ENCODE peak calls at places on chromosomes 7 and 10, in seven cellular contexts. P, G, X, D, N, A and S are unnamed samples.

GRCh38 chr7:132846086-132846485 is 235.8 kb downstream of the CHCHD3 start:
- DNase-seq in P (peak), D (no peak), X (no peak), G (no peak), N (no peak), A (no peak), S (no peak)

GRCh38 chr7:464712-465461 is 54.8 kb downstream of the PDGFA start:
- DNase-seq in P (peak), D (peak), N (no peak), G (peak), X (peak), A (no peak), S (no peak)

GRCh38 chr7:29839302-29839701 is 33.0 kb downstream of the WIPF3 start:
- DNase-seq in X (peak), A (no peak), N (no peak), P (peak), D (peak), G (no peak), S (peak)

GRCh38 chr10:103854687-103855423 is 521 bp downstream of the SH3PXD2A start:
- DNase-seq in X (peak), P (peak), G (peak), N (no peak), D (no peak), A (no peak), S (no peak)

GRCh38 chr10:124727389-124727960 is 16.7 kb downstream of the FAM53B start:
- DNase-seq in P (no peak), X (no peak), D (no peak), A (no peak), G (no peak), N (no peak), S (no peak)

GRCh38 chr10:79434816-79435215 is 10.6 kb downstream of the ZCCHC24 start:
- DNase-seq in A (no peak), D (no peak), X (peak), G (no peak), P (no peak), N (no peak), S (peak)

GRCh38 chr10:71569775-71570588 is 149.6 kb downstream of the C10orf105 start:
- DNase-seq in D (no peak), P (peak), N (peak), G (peak), X (peak), A (peak), S (peak)

GRCh38 chr10:110460111-110460809 is 37.4 kb upstream of the DUSP5 start:
- DNase-seq in G (peak), P (peak), A (no peak), X (no peak), N (peak), D (no peak), S (no peak)

GRCh38 chr7:46155367-46155766 is 234.3 kb upstream of the IGFBP3 start:
- DNase-seq in N (peak), A (no peak), X (no peak), P (no peak), G (no peak), D (no peak), S (no peak)

GRCh38 chr10:124916098-124916584 is 25.8 kb upstream of the ZRANB1 start:
- DNase-seq in X (peak), A (no peak), G (no peak), N (no peak), P (no peak), D (no peak), S (no peak)

GRCh38 chr7:77867208-77867915 is 68.8 kb downstream of the PHTF2 start:
- DNase-seq in A (no peak), P (no peak), X (no peak), D (no peak), G (no peak), N (no peak), S (peak)

GRCh38 chr10:81838950-81839349 is 36.0 kb upstream of the NRG3 start:
- DNase-seq in A (no peak), X (no peak), G (no peak), P (no peak), N (peak), D (no peak), S (no peak)

GRCh38 chr10:116274141-116274861 is 1.3 kb upstream of the GFRA1 start:
- DNase-seq in X (peak), N (peak), G (peak), A (no peak), D (no peak), P (no peak), S (no peak)

GRCh38 chr7:140045697-140046096 is 17.1 kb downstream of the PARP12 start:
- DNase-seq in X (no peak), A (no peak), G (no peak), D (no peak), N (no peak), P (no peak), S (no peak)

GRCh38 chr10:13272164-13272571 is 27.7 kb downstream of the PHYH start:
- DNase-seq in P (peak), D (no peak), N (peak), A (no peak), X (peak), G (peak), S (no peak)

GRCh38 chr10:69807696-69808095 is 6.0 kb downstream of the COL13A1 start:
- DNase-seq in P (no peak), G (no peak), N (no peak), A (no peak), D (no peak), X (peak), S (peak)

GRCh38 chr10:95597788-95598187 is 36.6 kb upstream of the SORBS1 start:
- DNase-seq in G (no peak), P (no peak), D (no peak), X (no peak), N (no peak), A (no peak), S (no peak)

GRCh38 chr7:141704112-141704511 is 2.1 kb upstream of the DENND11 start:
- DNase-seq in D (no peak), G (no peak), P (no peak), A (no peak), N (no peak), X (no peak), S (no peak)

GRCh38 chr7:141702047-141702567 is at the start of gene DENND11:
- DNase-seq in X (peak), N (peak), P (peak), A (peak), D (no peak), G (peak), S (no peak)

GRCh38 chr7:141701489-141702046 is 398 bp downstream of the DENND11 start:
- DNase-seq in N (peak), X (no peak), P (peak), D (no peak), G (peak), A (peak), S (no peak)

GRCh38 chr7:141704741-141705140 is 2.8 kb upstream of the DENND11 start:
- DNase-seq in D (no peak), G (no peak), N (no peak), A (no peak), P (no peak), X (no peak), S (peak)

GRCh38 chr7:141702892-141703291 is 926 bp upstream of the DENND11 start:
- DNase-seq in P (no peak), D (no peak), N (no peak), G (no peak), X (no peak), A (no peak), S (no peak)
- H3K4me3 ChIP-seq in P (peak), D (no peak), N (no peak), G (no peak), X (no peak), A (peak), S (no peak)

DNA sequence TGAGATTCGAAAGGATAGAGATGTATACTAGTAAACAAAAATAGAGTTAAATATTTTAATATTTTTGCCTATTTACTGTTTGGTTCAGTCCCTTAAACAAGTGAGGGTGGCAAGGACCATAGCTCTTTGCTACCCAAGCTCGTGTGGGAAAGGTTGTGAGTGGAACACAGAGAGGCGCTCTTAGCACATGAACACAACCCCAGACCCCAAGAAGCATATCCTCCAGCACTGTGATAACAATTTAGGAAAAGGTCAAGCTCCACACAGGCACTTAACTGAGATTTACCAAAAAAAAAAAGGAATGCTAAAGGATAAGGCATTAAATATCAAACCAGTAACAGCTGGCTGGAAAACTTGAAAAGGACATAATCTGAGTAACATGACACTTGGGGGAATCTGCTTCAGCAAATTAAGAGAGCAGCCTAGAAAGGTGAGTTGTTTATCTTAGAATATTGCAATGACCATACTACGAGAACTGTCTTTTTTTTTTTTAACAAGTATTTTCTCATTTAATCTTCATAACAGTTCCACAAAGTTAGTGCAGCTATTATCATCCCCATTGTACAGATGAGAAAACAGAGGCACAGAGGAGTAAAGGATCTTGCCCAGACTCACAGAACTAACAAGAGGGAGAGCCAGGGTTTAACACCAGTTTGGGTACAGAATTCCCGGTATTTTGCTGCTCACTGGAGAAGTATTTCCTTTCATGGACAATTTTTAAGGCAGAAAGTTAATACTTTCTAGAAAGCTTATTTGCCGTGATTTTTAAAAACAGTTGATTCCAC is 303.5 kb upstream of the AOAH start:
- DNase-seq in X (no peak), D (no peak), P (no peak), A (no peak), G (no peak), N (no peak), S (no peak)
- TF ChIP-seq CTCF in X (no peak), D (no peak), P (no peak), A (no peak), G (no peak), N (no peak), S (no peak)

GRCh38 chr7:2758673-2759603 is 70.9 kb downstream of the AMZ1 start:
- DNase-seq in A (no peak), G (no peak), X (no peak), N (peak), D (no peak), P (no peak), S (peak)

GRCh38 chr7:2761131-2761624 is 73.2 kb downstream of the AMZ1 start:
- DNase-seq in D (no peak), P (no peak), A (no peak), G (no peak), X (peak), N (no peak), S (no peak)

GRCh38 chr7:2761801-2762497 is 73.9 kb downstream of the AMZ1 start:
- DNase-seq in D (no peak), X (no peak), A (no peak), G (no peak), P (no peak), N (no peak), S (no peak)

GRCh38 chr7:2759736-2760097 is 71.7 kb downstream of the AMZ1 start:
- DNase-seq in A (no peak), X (no peak), P (no peak), G (no peak), D (no peak), N (no peak), S (no peak)

GRCh38 chr7:2760098-2760889 is 72.3 kb downstream of the AMZ1 start:
- DNase-seq in X (peak), P (peak), D (no peak), G (no peak), A (peak), N (no peak), S (peak)
- H3K4me3 ChIP-seq in X (no peak), P (peak), D (no peak), G (no peak), A (no peak), N (no peak), S (no peak)

GRCh38 chr10:17257466-17258321 is 29.7 kb downstream of the VIM start:
- DNase-seq in N (peak), P (peak), X (peak), D (no peak), A (no peak), G (no peak), S (peak)
- TF ChIP-seq CTCF in N (peak), P (peak), X (peak), D (peak), A (peak), G (peak), S (peak)